ENCODE peak calls at places on chromosomes 7 and 10, in eight cellular contexts. T is right atrium auricular region; J is mammary epithelial cell; K is CD4-positive, alpha-beta T cell; R is astrocyte; H is IMR-90; X is sigmoid colon; S is OCI-LY7. Y is an unnamed sample.

GRCh38 chr7:135509589-135509838 is 388 bp downstream of the CNOT4 start:
- DNase-seq in T (no peak), J (no peak), K (no peak), R (no peak), H (peak; percentile 49), X (no peak), S (no peak), Y (peak; percentile 74)

GRCh38 chr10:12965571-12965970 is 35.9 kb downstream of the CCDC3 start:
- DNase-seq in T (no peak), J (no peak), K (no peak), R (peak; percentile 48), H (peak; percentile 49), X (no peak), S (no peak), Y (no peak)

GRCh38 chr7:23594879-23595604 is 2.1 kb upstream of the CCDC126 start:
- DNase-seq in T (no peak), J (peak; percentile 87), K (no peak), R (no peak), H (no peak), X (no peak), S (peak; percentile 77), Y (no peak)

GRCh38 chr7:157129907-157130460 is 8.7 kb upstream of the UBE3C start:
- DNase-seq in T (no peak), J (no peak), K (no peak), R (no peak), H (no peak), X (no peak), S (no peak), Y (no peak)

GRCh38 chr10:6737080-6737641 is 157.1 kb upstream of the PRKCQ start:
- DNase-seq in T (no peak), J (peak; percentile 83), K (no peak), R (peak; percentile 66), H (peak; percentile 62), X (no peak), S (no peak), Y (peak; percentile 32)

GRCh38 chr10:69659286-69660027 is 29.4 kb downstream of the FAM241B start:
- DNase-seq in T (no peak), J (no peak), K (no peak), R (no peak), H (no peak), X (no peak), S (no peak), Y (no peak)

GRCh38 chr7:98418636-98419315 is 17.9 kb upstream of the BAIAP2L1 start:
- DNase-seq in T (peak; percentile 58), J (peak; percentile 98), K (no peak), R (peak; percentile 99), H (peak; percentile 98), X (no peak), S (no peak), Y (no peak)

GRCh38 chr7:100565133-100565571 is 8.5 kb downstream of the SAP25 start:
- DNase-seq in T (no peak), J (no peak), K (no peak), R (no peak), H (no peak), X (no peak), S (no peak), Y (no peak)

GRCh38 chr7:47380325-47381131 is 201.4 kb downstream of the TNS3 start:
- DNase-seq in T (no peak), J (peak; percentile 46), K (no peak), R (peak; percentile 85), H (peak; percentile 73), X (peak; percentile 20), S (no peak), Y (peak; percentile 23)

GRCh38 chr10:36725581-36726520 is 399.5 kb upstream of the ANKRD30A start:
- DNase-seq in T (no peak), J (peak; percentile 95), K (no peak), R (peak; percentile 73), H (peak; percentile 88), X (no peak), S (peak; percentile 5), Y (peak; percentile 50)

GRCh38 chr7:70883750-70884445 is 248.0 kb upstream of the GALNT17 start:
- DNase-seq in T (no peak), J (no peak), K (no peak), R (no peak), H (no peak), X (no peak), S (no peak), Y (no peak)
- H3K27ac ChIP-seq in T (no peak overlapping the region), J (no peak overlapping the region), K (no peak overlapping the region), R (no peak overlapping the region), H (no peak overlapping the region), X (no peak overlapping the region), S (no peak overlapping the region), Y (no peak overlapping the region)

DNA sequence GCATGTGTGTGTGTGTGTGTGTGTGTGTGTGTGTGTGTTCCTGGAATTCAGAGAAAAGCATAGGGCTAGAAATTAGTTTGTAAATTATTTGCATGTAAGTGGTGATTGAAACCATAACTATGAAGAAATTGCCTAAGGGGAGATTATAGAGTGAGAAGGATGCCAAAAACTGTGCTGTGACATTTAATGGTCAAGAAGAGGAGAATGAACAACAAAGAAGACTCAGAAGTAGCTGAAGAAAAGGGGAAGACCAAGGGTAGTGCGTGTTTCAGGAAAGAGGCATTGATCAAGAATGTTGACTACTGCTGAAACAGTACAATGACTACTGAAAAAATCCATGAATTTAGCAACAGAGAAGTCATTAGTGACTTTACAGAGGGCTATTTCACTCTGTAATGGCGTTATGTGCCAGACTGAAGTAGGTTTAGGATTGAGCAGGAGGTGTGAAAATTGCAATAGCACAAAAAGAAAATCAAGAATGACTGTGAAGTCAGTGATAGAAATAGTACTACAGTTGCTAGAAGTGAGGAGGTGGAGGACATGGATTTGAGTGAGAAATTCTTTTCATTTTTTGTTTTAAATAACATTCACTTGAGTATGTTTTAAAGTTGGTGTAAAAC is 28.9 kb upstream of the SAMD9L start:
- DNase-seq in T (no peak), J (no peak), K (no peak), R (no peak), H (no peak), X (no peak), S (no peak), Y (no peak)
- H3K9me3 ChIP-seq in T (no peaks in the 10 kb centered on the region), J (peaks cover under 1% of the 10 kb centered on the region), K (peaks cover 5% of the 10 kb centered on the region), R (peaks cover 4% of the 10 kb centered on the region), H (no peaks in the 10 kb centered on the region), X (no peaks in the 10 kb centered on the region), S (no peaks in the 10 kb centered on the region), Y (no peaks in the 10 kb centered on the region)

DNA sequence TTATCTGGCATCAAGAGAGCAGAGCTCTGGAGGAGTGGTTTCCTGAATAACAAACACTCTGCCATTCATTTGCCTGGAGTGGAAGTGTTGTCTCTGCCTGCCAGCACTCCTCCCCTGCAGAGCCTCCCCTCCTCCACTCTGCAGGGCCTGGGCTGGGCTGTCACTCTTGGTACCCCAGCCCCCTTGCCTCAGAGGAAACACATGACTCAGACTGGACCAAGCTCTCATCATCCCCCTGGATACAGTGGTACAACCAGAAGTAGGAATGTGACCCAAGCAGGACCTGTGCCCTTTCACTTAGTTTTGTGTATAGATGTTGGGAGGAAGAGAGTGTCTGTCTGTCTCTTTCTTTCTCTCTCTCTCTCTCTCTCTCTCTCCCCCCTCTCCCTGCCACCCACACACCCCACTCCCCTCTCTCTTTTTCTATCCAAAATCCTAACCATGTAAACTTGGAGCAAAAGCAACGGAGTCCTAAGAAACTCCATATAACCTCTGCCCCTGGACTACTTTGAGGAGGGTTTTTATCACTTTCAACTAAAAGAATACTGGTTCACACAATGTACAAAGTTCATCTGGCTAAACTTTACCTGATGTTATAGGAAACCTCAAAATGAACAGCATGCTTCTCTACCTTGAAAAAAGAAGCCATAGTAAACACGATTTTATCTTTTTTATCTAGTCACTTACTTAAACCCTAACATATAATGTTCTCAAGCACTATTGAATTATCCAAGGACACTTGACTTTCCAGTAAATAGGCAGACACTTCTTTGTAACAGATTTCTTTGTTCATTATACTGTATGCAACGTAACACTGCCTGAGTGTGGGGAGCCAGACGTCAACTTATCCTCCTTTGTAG is 43.8 kb downstream of the DOCK4 start:
- DNase-seq in T (peak; percentile 75), J (no peak), K (no peak), R (peak; percentile 54), H (peak; percentile 58), X (peak; percentile 72), S (no peak), Y (peak; percentile 68)
- H3K27ac ChIP-seq in T (peak overlapping the region; percentile 28), J (no peak overlapping the region), K (no peak overlapping the region), R (no peak overlapping the region), H (no peak overlapping the region), X (no peak overlapping the region), S (no peak overlapping the region), Y (no peak overlapping the region)

GRCh38 chr7:146831875-146832274 is 715.3 kb downstream of the CNTNAP2 start:
- DNase-seq in T (no peak), J (no peak), K (no peak), R (no peak), H (no peak), X (no peak), S (no peak), Y (no peak)

GRCh38 chr7:146830686-146831085 is 714.1 kb downstream of the CNTNAP2 start:
- DNase-seq in T (no peak), J (no peak), K (no peak), R (no peak), H (no peak), X (no peak), S (no peak), Y (no peak)

GRCh38 chr7:146826338-146826737 is 709.7 kb downstream of the CNTNAP2 start:
- DNase-seq in T (no peak), J (no peak), K (no peak), R (no peak), H (no peak), X (no peak), S (no peak), Y (peak; percentile 18)
- H3K9me3 ChIP-seq in T (no peaks in the 10 kb centered on the region), J (peaks cover 2% of the 10 kb centered on the region), K (no peaks in the 10 kb centered on the region), R (no peaks in the 10 kb centered on the region), H (no peaks in the 10 kb centered on the region), X (no peaks in the 10 kb centered on the region), S (no peaks in the 10 kb centered on the region), Y (no peaks in the 10 kb centered on the region)

DNA sequence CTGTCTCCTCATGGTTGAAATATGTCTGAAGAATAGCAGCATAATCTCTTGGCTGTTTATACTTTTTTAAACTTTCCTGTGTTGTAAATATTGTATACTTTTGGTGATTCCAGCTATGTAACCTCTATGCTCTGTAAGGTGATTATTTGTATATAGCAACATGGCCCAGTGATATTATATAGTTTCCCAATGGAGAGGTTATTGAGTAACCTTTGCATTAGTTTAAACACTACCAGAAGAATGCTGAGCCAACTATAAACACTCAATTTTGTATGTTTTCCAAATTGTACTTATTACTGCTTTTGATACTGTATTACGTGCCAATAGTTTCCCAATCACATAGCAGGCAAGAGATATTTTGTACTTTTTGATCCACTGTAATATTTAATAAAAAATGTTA is 172.1 kb downstream of the RTKN2 start:
- DNase-seq in T (no peak), J (no peak), K (no peak), R (no peak), H (peak; percentile 68), X (no peak), S (no peak), Y (no peak)
- H3K27ac ChIP-seq in T (peak overlapping the region; percentile 60), J (no peak overlapping the region), K (no peak overlapping the region), R (no peak overlapping the region), H (peak overlapping the region; percentile 99), X (peak overlapping the region; percentile 24), S (no peak overlapping the region), Y (no peak overlapping the region)

DNA sequence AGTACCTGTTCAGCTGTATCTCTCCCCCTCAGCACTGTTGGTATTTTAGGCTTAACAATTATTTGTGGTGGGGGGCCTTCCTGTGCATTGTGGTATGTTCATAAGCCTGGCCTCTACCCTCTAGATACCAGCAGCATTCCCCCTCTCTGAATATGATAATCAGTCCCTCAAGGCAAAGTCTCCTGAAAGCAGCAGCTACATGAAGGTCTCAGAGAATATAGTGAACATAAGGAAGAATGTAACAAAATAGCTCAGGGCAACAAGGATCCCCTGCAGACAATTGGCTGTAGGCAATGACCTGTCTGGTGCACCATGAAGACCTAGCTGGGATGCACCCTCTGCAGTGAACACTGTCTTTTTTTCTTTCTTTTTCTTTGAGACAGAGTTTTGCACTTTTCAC is 86.4 kb downstream of the CTBP2 start:
- DNase-seq in T (no peak), J (no peak), K (no peak), R (no peak), H (no peak), X (no peak), S (no peak), Y (no peak)
- H3K9me3 ChIP-seq in T (no peaks in the 10 kb centered on the region), J (no peaks in the 10 kb centered on the region), K (no peaks in the 10 kb centered on the region), R (no peaks in the 10 kb centered on the region), H (no peaks in the 10 kb centered on the region), X (no peaks in the 10 kb centered on the region), S (no peaks in the 10 kb centered on the region), Y (no peaks in the 10 kb centered on the region)

Y was measured in cardiac muscle cell.